ENCODE peak calls at places on chromosomes 3 and 15, in five cellular contexts. One of them, this sample, is unnamed. For H3K4me1, the result is how much of the 10 kb centered on the place peaks cover.

GRCh38 chr3:119673875-119674274 is 3.3 kb downstream of the COX17 start:
- DNase-seq in kidney: peak
- DNase-seq in A549: no peak
- DNase-seq in effector memory CD4-positive, alpha-beta T cell: no peak
- DNase-seq in CD8-positive, alpha-beta memory T cell: no peak
- DNase-seq in this sample: no peak

GRCh38 chr15:31296304-31297220 is 30.1 kb upstream of the KLF13 start:
- DNase-seq in kidney: peak
- DNase-seq in A549: peak
- DNase-seq in effector memory CD4-positive, alpha-beta T cell: no peak
- DNase-seq in CD8-positive, alpha-beta memory T cell: no peak
- DNase-seq in this sample: no peak

GRCh38 chr15:78750566-78750965 is 60.7 kb downstream of the ADAMTS7 start:
- DNase-seq in kidney: peak
- DNase-seq in A549: no peak
- DNase-seq in effector memory CD4-positive, alpha-beta T cell: no peak
- DNase-seq in CD8-positive, alpha-beta memory T cell: no peak
- DNase-seq in this sample: no peak

GRCh38 chr15:76696840-76697239 is 208.3 kb downstream of the SCAPER start:
- DNase-seq in kidney: no peak
- DNase-seq in A549: no peak
- DNase-seq in effector memory CD4-positive, alpha-beta T cell: no peak
- DNase-seq in CD8-positive, alpha-beta memory T cell: no peak
- DNase-seq in this sample: no peak

GRCh38 chr3:187997490-187997889 is 156.5 kb upstream of the LPP start:
- DNase-seq in kidney: no peak
- DNase-seq in A549: no peak
- DNase-seq in effector memory CD4-positive, alpha-beta T cell: no peak
- DNase-seq in CD8-positive, alpha-beta memory T cell: no peak
- DNase-seq in this sample: no peak

GRCh38 chr15:22873841-22874240 is 35.4 kb downstream of the NIPA2 start:
- DNase-seq in kidney: peak
- DNase-seq in A549: no peak
- DNase-seq in effector memory CD4-positive, alpha-beta T cell: no peak
- DNase-seq in CD8-positive, alpha-beta memory T cell: no peak
- DNase-seq in this sample: no peak

GRCh38 chr15:25846377-25846776 is 16.8 kb downstream of the ATP10A start:
- DNase-seq in kidney: no peak
- DNase-seq in A549: no peak
- DNase-seq in effector memory CD4-positive, alpha-beta T cell: peak
- DNase-seq in CD8-positive, alpha-beta memory T cell: no peak
- DNase-seq in this sample: peak

GRCh38 chr3:182364723-182365650 is 428.3 kb upstream of the ATP11B start:
- DNase-seq in kidney: no peak
- DNase-seq in A549: no peak
- DNase-seq in effector memory CD4-positive, alpha-beta T cell: no peak
- DNase-seq in CD8-positive, alpha-beta memory T cell: no peak
- DNase-seq in this sample: no peak

GRCh38 chr15:27686376-27686775 is 412.7 kb downstream of the OCA2 start:
- DNase-seq in kidney: no peak
- DNase-seq in A549: no peak
- DNase-seq in effector memory CD4-positive, alpha-beta T cell: no peak
- DNase-seq in CD8-positive, alpha-beta memory T cell: no peak
- DNase-seq in this sample: no peak

GRCh38 chr3:132394334-132394733 is 23.0 kb upstream of the DNAJC13 start:
- DNase-seq in kidney: no peak
- DNase-seq in A549: no peak
- DNase-seq in effector memory CD4-positive, alpha-beta T cell: no peak
- DNase-seq in CD8-positive, alpha-beta memory T cell: no peak
- DNase-seq in this sample: no peak

GRCh38 chr3:187783098-187783497 is 37.8 kb upstream of the BCL6 start:
- DNase-seq in kidney: no peak
- DNase-seq in A549: no peak
- DNase-seq in effector memory CD4-positive, alpha-beta T cell: no peak
- DNase-seq in CD8-positive, alpha-beta memory T cell: no peak
- DNase-seq in this sample: no peak

GRCh38 chr15:75809986-75810750 is 33.1 kb upstream of the UBE2Q2 start:
- DNase-seq in kidney: no peak
- DNase-seq in A549: peak
- DNase-seq in effector memory CD4-positive, alpha-beta T cell: no peak
- DNase-seq in CD8-positive, alpha-beta memory T cell: no peak
- DNase-seq in this sample: no peak

GRCh38 chr3:13009132-13009945 is 63.9 kb downstream of the IQSEC1 start:
- DNase-seq in kidney: peak
- DNase-seq in A549: no peak
- DNase-seq in effector memory CD4-positive, alpha-beta T cell: peak
- DNase-seq in CD8-positive, alpha-beta memory T cell: peak
- DNase-seq in this sample: peak

GRCh38 chr3:184734903-184735630 is 23.2 kb upstream of the MAGEF1 start:
- DNase-seq in kidney: peak
- DNase-seq in A549: no peak
- DNase-seq in effector memory CD4-positive, alpha-beta T cell: no peak
- DNase-seq in CD8-positive, alpha-beta memory T cell: no peak
- DNase-seq in this sample: no peak

GRCh38 chr3:137692803-137693431 is 71.2 kb upstream of the SOX14 start:
- DNase-seq in kidney: no peak
- DNase-seq in A549: no peak
- DNase-seq in effector memory CD4-positive, alpha-beta T cell: no peak
- DNase-seq in CD8-positive, alpha-beta memory T cell: no peak
- DNase-seq in this sample: no peak

DNA sequence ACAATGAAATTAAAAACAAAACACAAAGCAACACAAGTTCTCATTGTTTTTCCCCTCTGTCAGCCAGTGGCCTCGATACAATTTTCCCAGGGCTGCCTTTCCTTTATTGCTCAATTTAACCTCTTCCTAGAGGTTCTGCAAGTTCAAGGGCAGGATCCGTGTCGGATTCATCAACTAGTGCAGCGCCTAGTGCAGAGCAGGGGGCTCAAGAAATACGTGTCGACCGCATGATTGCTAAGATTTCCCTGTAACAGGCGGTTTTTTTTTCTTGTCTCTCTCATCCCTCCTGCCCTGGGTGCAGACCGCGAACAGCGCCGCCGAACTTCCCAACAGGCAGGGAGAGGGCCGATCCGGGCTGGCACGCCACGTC is 1.4 kb upstream of the BHLHE40 start:
- DNase-seq in kidney: no peak
- DNase-seq in A549: no peak
- DNase-seq in effector memory CD4-positive, alpha-beta T cell: no peak
- DNase-seq in CD8-positive, alpha-beta memory T cell: no peak
- DNase-seq in this sample: no peak
- H3K4me1 ChIP-seq in kidney: under half
- H3K4me1 ChIP-seq in A549: under half
- H3K4me1 ChIP-seq in effector memory CD4-positive, alpha-beta T cell: under half
- H3K4me1 ChIP-seq in CD8-positive, alpha-beta memory T cell: under half
- H3K4me1 ChIP-seq in this sample: under half

GRCh38 chr15:72203507-72203837 is 5.9 kb upstream of the GRAMD2A start:
- DNase-seq in kidney: peak
- DNase-seq in A549: no peak
- DNase-seq in effector memory CD4-positive, alpha-beta T cell: no peak
- DNase-seq in CD8-positive, alpha-beta memory T cell: no peak
- DNase-seq in this sample: no peak

GRCh38 chr15:72200395-72201237 is 3.0 kb upstream of the GRAMD2A start:
- DNase-seq in kidney: peak
- DNase-seq in A549: no peak
- DNase-seq in effector memory CD4-positive, alpha-beta T cell: no peak
- DNase-seq in CD8-positive, alpha-beta memory T cell: no peak
- DNase-seq in this sample: no peak

GRCh38 chr15:72202801-72203506 is 5.4 kb upstream of the GRAMD2A start:
- DNase-seq in kidney: no peak
- DNase-seq in A549: no peak
- DNase-seq in effector memory CD4-positive, alpha-beta T cell: no peak
- DNase-seq in CD8-positive, alpha-beta memory T cell: no peak
- DNase-seq in this sample: no peak

GRCh38 chr15:72201346-72202029 is 3.9 kb upstream of the GRAMD2A start:
- DNase-seq in kidney: no peak
- DNase-seq in A549: no peak
- DNase-seq in effector memory CD4-positive, alpha-beta T cell: no peak
- DNase-seq in CD8-positive, alpha-beta memory T cell: no peak
- DNase-seq in this sample: no peak

GRCh38 chr15:72202302-72202701 is 4.7 kb upstream of the GRAMD2A start:
- DNase-seq in kidney: peak
- DNase-seq in A549: no peak
- DNase-seq in effector memory CD4-positive, alpha-beta T cell: no peak
- DNase-seq in CD8-positive, alpha-beta memory T cell: no peak
- DNase-seq in this sample: no peak
- H3K27ac ChIP-seq in kidney: no peak
- H3K27ac ChIP-seq in A549: peak
- H3K27ac ChIP-seq in effector memory CD4-positive, alpha-beta T cell: no peak
- H3K27ac ChIP-seq in CD8-positive, alpha-beta memory T cell: no peak
- H3K27ac ChIP-seq in this sample: no peak

GRCh38 chr3:169150343-169150742 is 513.2 kb downstream of the MECOM start:
- DNase-seq in kidney: no peak
- DNase-seq in A549: no peak
- DNase-seq in effector memory CD4-positive, alpha-beta T cell: no peak
- DNase-seq in CD8-positive, alpha-beta memory T cell: no peak
- DNase-seq in this sample: no peak

GRCh38 chr3:169153614-169154013 is 509.9 kb downstream of the MECOM start:
- DNase-seq in kidney: no peak
- DNase-seq in A549: no peak
- DNase-seq in effector memory CD4-positive, alpha-beta T cell: no peak
- DNase-seq in CD8-positive, alpha-beta memory T cell: no peak
- DNase-seq in this sample: no peak

GRCh38 chr3:169149349-169149890 is 514.1 kb downstream of the MECOM start:
- DNase-seq in kidney: peak
- DNase-seq in A549: peak
- DNase-seq in effector memory CD4-positive, alpha-beta T cell: peak
- DNase-seq in CD8-positive, alpha-beta memory T cell: peak
- DNase-seq in this sample: peak

GRCh38 chr3:169150874-169151273 is 512.6 kb downstream of the MECOM start:
- DNase-seq in kidney: no peak
- DNase-seq in A549: no peak
- DNase-seq in effector memory CD4-positive, alpha-beta T cell: no peak
- DNase-seq in CD8-positive, alpha-beta memory T cell: no peak
- DNase-seq in this sample: no peak

DNA sequence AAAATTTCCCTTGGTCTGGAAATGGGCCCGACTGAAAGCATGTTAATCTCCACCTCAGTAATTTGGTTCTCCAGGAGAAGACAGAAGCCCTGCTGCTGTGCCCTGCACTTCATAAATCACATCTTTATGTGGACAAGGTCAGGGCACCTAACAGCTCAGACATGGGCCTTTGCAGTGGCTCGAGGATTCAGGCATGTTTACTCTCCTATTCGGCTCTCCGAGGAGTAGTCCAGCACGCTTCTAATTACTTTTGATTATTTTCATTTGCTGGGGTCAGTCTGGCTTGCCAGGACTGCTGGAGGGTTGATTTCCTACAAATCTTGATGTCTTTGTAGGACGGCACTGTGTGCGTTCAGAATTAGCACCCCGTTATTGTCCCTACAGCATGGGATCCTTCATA is 511.2 kb downstream of the MECOM start:
- DNase-seq in kidney: no peak
- DNase-seq in A549: no peak
- DNase-seq in effector memory CD4-positive, alpha-beta T cell: no peak
- DNase-seq in CD8-positive, alpha-beta memory T cell: no peak
- DNase-seq in this sample: no peak
- H3K4me3 ChIP-seq in kidney: no peak
- H3K4me3 ChIP-seq in A549: no peak
- H3K4me3 ChIP-seq in effector memory CD4-positive, alpha-beta T cell: no peak
- H3K4me3 ChIP-seq in CD8-positive, alpha-beta memory T cell: no peak
- H3K4me3 ChIP-seq in this sample: no peak

GRCh38 chr3:8525893-8526292 is 24.3 kb downstream of the LMCD1 start:
- DNase-seq in kidney: no peak
- DNase-seq in A549: no peak
- DNase-seq in effector memory CD4-positive, alpha-beta T cell: no peak
- DNase-seq in CD8-positive, alpha-beta memory T cell: no peak
- DNase-seq in this sample: no peak
- H3K4me1 ChIP-seq in kidney: under half
- H3K4me1 ChIP-seq in A549: under half
- H3K4me1 ChIP-seq in effector memory CD4-positive, alpha-beta T cell: under half
- H3K4me1 ChIP-seq in CD8-positive, alpha-beta memory T cell: under half
- H3K4me1 ChIP-seq in this sample: under half